ENCODE peak calls at places on chromosomes 6 and 20, in eight cellular contexts. I, O, B, M, Q, X, V and L are unnamed samples.

GRCh38 chr20:51350941-51351631 is 191.4 kb downstream of the NFATC2 start:
- DNase-seq in O (no peak), B (no peak), M (peak; percentile 96), V (no peak), I (peak; percentile 63), Q (no peak), X (no peak), L (no peak)

GRCh38 chr20:33840759-33841438 is 29.8 kb downstream of the CHMP4B start:
- DNase-seq in V (no peak), X (no peak), B (no peak), I (no peak), M (no peak), O (no peak), Q (no peak), L (peak; percentile 17)

GRCh38 chr20:44470327-44470726 is 5.3 kb upstream of the TTPAL start:
- DNase-seq in I (no peak), Q (no peak), O (no peak), B (no peak), X (no peak), V (no peak), M (no peak), L (no peak)

GRCh38 chr6:40779399-40779798 is 192.2 kb upstream of the LRFN2 start:
- DNase-seq in M (peak; percentile 50), O (no peak), B (no peak), V (no peak), I (no peak), X (no peak), Q (no peak), L (no peak)

GRCh38 chr20:50172347-50173013 is 18.1 kb upstream of the CEBPB start:
- DNase-seq in I (no peak), M (peak; percentile 60), V (no peak), O (peak; percentile 91), X (peak; percentile 92), B (no peak), Q (peak; percentile 94), L (peak; percentile 83)

GRCh38 chr6:34912715-34913464 is 23.8 kb downstream of the ANKS1A start:
- DNase-seq in X (no peak), I (peak; percentile 53), O (no peak), V (peak; percentile 10), B (no peak), Q (no peak), M (peak; percentile 83), L (no peak)

GRCh38 chr6:131258816-131259476 is 123.7 kb downstream of the AKAP7 start:
- DNase-seq in I (no peak), Q (no peak), X (no peak), M (peak; percentile 46), O (peak; percentile 24), B (no peak), V (no peak), L (no peak)

GRCh38 chr20:20363449-20364015 is 4.4 kb upstream of the INSM1 start:
- DNase-seq in O (no peak), V (no peak), Q (no peak), M (no peak), X (no peak), I (no peak), B (no peak), L (peak; percentile 5)

GRCh38 chr6:22636450-22636849 is 67.1 kb downstream of the HDGFL1 start:
- DNase-seq in O (no peak), V (no peak), I (no peak), M (no peak), B (no peak), Q (no peak), X (no peak), L (no peak)

DNA sequence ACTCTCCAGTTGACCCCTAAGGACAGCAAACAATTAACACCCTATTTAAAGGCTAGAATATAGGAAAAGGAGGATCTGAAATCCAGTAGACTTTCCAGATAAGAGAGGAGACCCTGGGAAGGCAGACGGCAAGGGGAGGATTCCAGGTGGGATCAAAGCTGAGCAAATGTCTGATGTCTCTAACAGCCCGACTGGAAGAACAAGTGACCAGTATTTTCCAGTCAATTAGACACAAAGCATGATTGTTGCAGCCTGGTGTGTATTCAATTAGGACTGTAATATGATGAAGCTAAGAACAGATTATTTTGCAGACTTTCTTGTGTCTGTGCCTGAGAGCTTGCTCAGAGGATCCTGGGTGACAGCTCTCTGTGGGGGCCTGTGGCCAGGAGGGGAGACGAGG is 471.7 kb upstream of the AGPAT4 start:
- DNase-seq in O (no peak), Q (no peak), X (no peak), I (no peak), B (no peak), V (no peak), M (no peak), L (no peak)
- TF ChIP-seq CTCF in O (no peak), Q (no peak), X (no peak), I (no peak), B (no peak), V (no peak), M (no peak), L (no peak)

DNA sequence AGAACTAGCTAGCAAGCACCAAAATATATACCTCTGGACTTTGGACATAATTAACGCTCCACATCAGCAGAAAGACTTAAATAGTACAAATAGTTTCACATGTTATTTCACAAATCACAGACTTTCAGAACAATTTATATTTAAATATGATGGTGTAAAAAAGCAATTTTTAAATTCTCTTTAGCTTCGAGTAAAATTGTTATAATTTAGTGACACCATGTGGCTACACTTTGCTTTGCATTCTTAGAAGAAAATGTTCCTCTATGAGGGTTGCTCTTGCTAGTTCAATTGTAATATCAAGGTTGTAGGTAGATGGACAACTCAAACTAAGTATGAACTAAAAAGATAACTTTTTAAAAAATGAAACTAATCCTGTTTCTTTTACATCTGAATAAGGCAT is 69.0 kb downstream of the BTBD9 start:
- DNase-seq in O (peak; percentile 10), M (peak; percentile 46), X (no peak), V (peak; percentile 22), I (no peak), B (peak; percentile 11), Q (no peak), L (peak; percentile 33)
- TF ChIP-seq CTCF in O (peak; percentile 48), M (peak; percentile 50), X (peak; percentile 45), V (peak; percentile 77), I (peak; percentile 55), B (peak; percentile 57), Q (peak; percentile 45), L (peak; percentile 42)

GRCh38 chr20:39310363-39311037 is 348.4 kb downstream of the DHX35 start:
- DNase-seq in X (no peak), I (no peak), V (no peak), B (peak; percentile 5), M (no peak), O (no peak), Q (no peak), L (no peak)
- TF ChIP-seq CTCF in X (no peak), I (no peak), V (no peak), B (no peak), M (no peak), O (no peak), Q (no peak), L (no peak)

GRCh38 chr6:118893095-118893881 is 664 bp upstream of the ASF1A start:
- DNase-seq in I (no peak), X (peak; percentile 44), M (peak; percentile 87), B (peak; percentile 78), V (peak; percentile 82), Q (no peak), O (peak; percentile 16), L (peak; percentile 79)

GRCh38 chr6:118892248-118893094 is 1.5 kb upstream of the ASF1A start:
- DNase-seq in X (no peak), O (no peak), B (no peak), M (peak; percentile 22), Q (no peak), V (peak; percentile 45), I (no peak), L (no peak)

GRCh38 chr6:118894425-118895240 is 681 bp downstream of the ASF1A start:
- DNase-seq in V (peak; percentile 78), I (no peak), O (peak; percentile 45), Q (peak; percentile 86), B (peak; percentile 68), M (peak; percentile 72), X (peak; percentile 87), L (peak; percentile 79)

GRCh38 chr6:118895241-118895561 is 1.2 kb downstream of the ASF1A start:
- DNase-seq in I (no peak), O (no peak), V (no peak), X (no peak), Q (no peak), B (no peak), M (no peak), L (no peak)

GRCh38 chr6:118893882-118894424 is at the start of gene ASF1A:
- DNase-seq in O (peak; percentile 95), V (peak; percentile 97), B (peak; percentile 99), I (peak; percentile 96), X (peak; percentile 97), M (peak; percentile 99), Q (peak; percentile 97), L (peak; percentile 99)
- TF ChIP-seq CTCF in O (peak; percentile 51), V (peak; percentile 68), B (peak; percentile 66), I (peak; percentile 65), X (peak; percentile 56), M (peak; percentile 63), Q (peak; percentile 51), L (peak; percentile 59)

GRCh38 chr20:53384392-53384791 is 209.2 kb downstream of the ZNF217 start:
- DNase-seq in B (no peak), X (no peak), I (no peak), O (no peak), Q (no peak), V (no peak), M (no peak), L (no peak)

GRCh38 chr20:53386186-53386681 is 207.4 kb downstream of the ZNF217 start:
- DNase-seq in V (no peak), M (no peak), X (no peak), I (no peak), Q (no peak), B (no peak), O (no peak), L (no peak)

GRCh38 chr20:53381568-53382262 is 211.9 kb downstream of the ZNF217 start:
- DNase-seq in O (no peak), V (no peak), M (no peak), I (no peak), X (no peak), Q (no peak), B (no peak), L (no peak)

GRCh38 chr20:53387983-53388675 is 205.5 kb downstream of the ZNF217 start:
- DNase-seq in B (no peak), M (no peak), V (no peak), Q (no peak), X (no peak), O (no peak), I (no peak), L (no peak)

GRCh38 chr20:53382263-53382844 is 211.3 kb downstream of the ZNF217 start:
- DNase-seq in B (peak; percentile 68), X (no peak), V (no peak), Q (no peak), O (no peak), M (no peak), I (no peak), L (no peak)
- TF ChIP-seq CTCF in B (no peak), X (no peak), V (peak; percentile 10), Q (no peak), O (no peak), M (no peak), I (no peak), L (no peak)